ENCODE peak calls at places on chromosomes 7 and 10, in nine cellular contexts. One of them, this sample, is unnamed.

GRCh38 chr7:33379891-33380525 is 250.6 kb downstream of the BBS9 start:
- DNase-seq in activated T-cell treated with anti-CD3 and anti-CD28 coated beads, Interleukin-2, amount 50 U/mL, for 72 hours: no peak
- DNase-seq in pancreas: no peak
- DNase-seq in aorta: no peak
- DNase-seq in activated CD4-positive, alpha-beta memory T cell treated with anti-CD3 and anti-CD28 coated beads, Interleukin-2, amount 10 ng/mL, durations not matched to agents 7 days and 5 days: no peak
- DNase-seq in CD8-positive, alpha-beta memory T cell: no peak
- DNase-seq in Right ventricle myocardium superior: no peak
- DNase-seq in AG08395: no peak
- DNase-seq in stimulated activated CD4-positive, alpha-beta T cell treated with anti-CD3 and anti-CD28 coated beads, Interleukin-15, amount 100 ng/mL, for 1 hour: no peak
- DNase-seq in this sample: no peak

GRCh38 chr10:91251430-91252056 is 31.1 kb downstream of the PCGF5 start:
- DNase-seq in activated T-cell treated with anti-CD3 and anti-CD28 coated beads, Interleukin-2, amount 50 U/mL, for 72 hours: peak; percentile 35
- DNase-seq in pancreas: peak; percentile 13
- DNase-seq in aorta: no peak
- DNase-seq in activated CD4-positive, alpha-beta memory T cell treated with anti-CD3 and anti-CD28 coated beads, Interleukin-2, amount 10 ng/mL, durations not matched to agents 7 days and 5 days: peak; percentile 58
- DNase-seq in CD8-positive, alpha-beta memory T cell: peak; percentile 51
- DNase-seq in Right ventricle myocardium superior: no peak
- DNase-seq in AG08395: peak; percentile 66
- DNase-seq in stimulated activated CD4-positive, alpha-beta T cell treated with anti-CD3 and anti-CD28 coated beads, Interleukin-15, amount 100 ng/mL, for 1 hour: peak; percentile 16
- DNase-seq in this sample: peak; percentile 48

GRCh38 chr10:178208-178607 is 43.0 kb downstream of the ZMYND11 start:
- DNase-seq in activated T-cell treated with anti-CD3 and anti-CD28 coated beads, Interleukin-2, amount 50 U/mL, for 72 hours: no peak
- DNase-seq in pancreas: no peak
- DNase-seq in aorta: no peak
- DNase-seq in activated CD4-positive, alpha-beta memory T cell treated with anti-CD3 and anti-CD28 coated beads, Interleukin-2, amount 10 ng/mL, durations not matched to agents 7 days and 5 days: no peak
- DNase-seq in CD8-positive, alpha-beta memory T cell: no peak
- DNase-seq in Right ventricle myocardium superior: no peak
- DNase-seq in AG08395: peak; percentile 47
- DNase-seq in stimulated activated CD4-positive, alpha-beta T cell treated with anti-CD3 and anti-CD28 coated beads, Interleukin-15, amount 100 ng/mL, for 1 hour: no peak
- DNase-seq in this sample: no peak

GRCh38 chr10:16944081-16944922 is 127.1 kb upstream of the RSU1 start:
- DNase-seq in activated T-cell treated with anti-CD3 and anti-CD28 coated beads, Interleukin-2, amount 50 U/mL, for 72 hours: no peak
- DNase-seq in pancreas: no peak
- DNase-seq in aorta: no peak
- DNase-seq in activated CD4-positive, alpha-beta memory T cell treated with anti-CD3 and anti-CD28 coated beads, Interleukin-2, amount 10 ng/mL, durations not matched to agents 7 days and 5 days: no peak
- DNase-seq in CD8-positive, alpha-beta memory T cell: no peak
- DNase-seq in Right ventricle myocardium superior: no peak
- DNase-seq in AG08395: peak; percentile 81
- DNase-seq in stimulated activated CD4-positive, alpha-beta T cell treated with anti-CD3 and anti-CD28 coated beads, Interleukin-15, amount 100 ng/mL, for 1 hour: no peak
- DNase-seq in this sample: no peak

GRCh38 chr7:39880556-39880955 is 69.5 kb upstream of the CDK13 start:
- DNase-seq in activated T-cell treated with anti-CD3 and anti-CD28 coated beads, Interleukin-2, amount 50 U/mL, for 72 hours: no peak
- DNase-seq in pancreas: no peak
- DNase-seq in aorta: no peak
- DNase-seq in activated CD4-positive, alpha-beta memory T cell treated with anti-CD3 and anti-CD28 coated beads, Interleukin-2, amount 10 ng/mL, durations not matched to agents 7 days and 5 days: no peak
- DNase-seq in CD8-positive, alpha-beta memory T cell: no peak
- DNase-seq in Right ventricle myocardium superior: no peak
- DNase-seq in AG08395: peak; percentile 41
- DNase-seq in stimulated activated CD4-positive, alpha-beta T cell treated with anti-CD3 and anti-CD28 coated beads, Interleukin-15, amount 100 ng/mL, for 1 hour: no peak
- DNase-seq in this sample: no peak

GRCh38 chr7:2211926-2212325 is 20.8 kb downstream of the MAD1L1 start:
- DNase-seq in activated T-cell treated with anti-CD3 and anti-CD28 coated beads, Interleukin-2, amount 50 U/mL, for 72 hours: no peak
- DNase-seq in pancreas: no peak
- DNase-seq in aorta: no peak
- DNase-seq in activated CD4-positive, alpha-beta memory T cell treated with anti-CD3 and anti-CD28 coated beads, Interleukin-2, amount 10 ng/mL, durations not matched to agents 7 days and 5 days: no peak
- DNase-seq in CD8-positive, alpha-beta memory T cell: no peak
- DNase-seq in Right ventricle myocardium superior: peak; percentile 26
- DNase-seq in AG08395: no peak
- DNase-seq in stimulated activated CD4-positive, alpha-beta T cell treated with anti-CD3 and anti-CD28 coated beads, Interleukin-15, amount 100 ng/mL, for 1 hour: no peak
- DNase-seq in this sample: no peak

GRCh38 chr10:3780056-3780765 is 4.8 kb downstream of the KLF6 start:
- DNase-seq in activated T-cell treated with anti-CD3 and anti-CD28 coated beads, Interleukin-2, amount 50 U/mL, for 72 hours: no peak
- DNase-seq in pancreas: no peak
- DNase-seq in aorta: peak; percentile 58
- DNase-seq in activated CD4-positive, alpha-beta memory T cell treated with anti-CD3 and anti-CD28 coated beads, Interleukin-2, amount 10 ng/mL, durations not matched to agents 7 days and 5 days: no peak
- DNase-seq in CD8-positive, alpha-beta memory T cell: no peak
- DNase-seq in Right ventricle myocardium superior: no peak
- DNase-seq in AG08395: peak; percentile 35
- DNase-seq in stimulated activated CD4-positive, alpha-beta T cell treated with anti-CD3 and anti-CD28 coated beads, Interleukin-15, amount 100 ng/mL, for 1 hour: no peak
- DNase-seq in this sample: no peak

GRCh38 chr7:77330169-77330882 is 85.8 kb downstream of the GSAP start:
- DNase-seq in activated T-cell treated with anti-CD3 and anti-CD28 coated beads, Interleukin-2, amount 50 U/mL, for 72 hours: peak; percentile 28
- DNase-seq in pancreas: no peak
- DNase-seq in aorta: no peak
- DNase-seq in activated CD4-positive, alpha-beta memory T cell treated with anti-CD3 and anti-CD28 coated beads, Interleukin-2, amount 10 ng/mL, durations not matched to agents 7 days and 5 days: no peak
- DNase-seq in CD8-positive, alpha-beta memory T cell: no peak
- DNase-seq in Right ventricle myocardium superior: no peak
- DNase-seq in AG08395: no peak
- DNase-seq in stimulated activated CD4-positive, alpha-beta T cell treated with anti-CD3 and anti-CD28 coated beads, Interleukin-15, amount 100 ng/mL, for 1 hour: no peak
- DNase-seq in this sample: no peak

GRCh38 chr7:7237978-7238267 is 55.6 kb downstream of the C1GALT1 start:
- DNase-seq in activated T-cell treated with anti-CD3 and anti-CD28 coated beads, Interleukin-2, amount 50 U/mL, for 72 hours: no peak
- DNase-seq in pancreas: no peak
- DNase-seq in aorta: no peak
- DNase-seq in activated CD4-positive, alpha-beta memory T cell treated with anti-CD3 and anti-CD28 coated beads, Interleukin-2, amount 10 ng/mL, durations not matched to agents 7 days and 5 days: no peak
- DNase-seq in CD8-positive, alpha-beta memory T cell: no peak
- DNase-seq in Right ventricle myocardium superior: no peak
- DNase-seq in AG08395: no peak
- DNase-seq in stimulated activated CD4-positive, alpha-beta T cell treated with anti-CD3 and anti-CD28 coated beads, Interleukin-15, amount 100 ng/mL, for 1 hour: no peak
- DNase-seq in this sample: no peak

GRCh38 chr7:6237730-6238129 is 34.7 kb downstream of the CYTH3 start:
- DNase-seq in activated T-cell treated with anti-CD3 and anti-CD28 coated beads, Interleukin-2, amount 50 U/mL, for 72 hours: no peak
- DNase-seq in pancreas: no peak
- DNase-seq in aorta: no peak
- DNase-seq in activated CD4-positive, alpha-beta memory T cell treated with anti-CD3 and anti-CD28 coated beads, Interleukin-2, amount 10 ng/mL, durations not matched to agents 7 days and 5 days: no peak
- DNase-seq in CD8-positive, alpha-beta memory T cell: no peak
- DNase-seq in Right ventricle myocardium superior: no peak
- DNase-seq in AG08395: no peak
- DNase-seq in stimulated activated CD4-positive, alpha-beta T cell treated with anti-CD3 and anti-CD28 coated beads, Interleukin-15, amount 100 ng/mL, for 1 hour: no peak
- DNase-seq in this sample: no peak

GRCh38 chr7:139542308-139543151 is 19.0 kb downstream of the CLEC2L start:
- DNase-seq in activated T-cell treated with anti-CD3 and anti-CD28 coated beads, Interleukin-2, amount 50 U/mL, for 72 hours: no peak
- DNase-seq in pancreas: no peak
- DNase-seq in aorta: no peak
- DNase-seq in activated CD4-positive, alpha-beta memory T cell treated with anti-CD3 and anti-CD28 coated beads, Interleukin-2, amount 10 ng/mL, durations not matched to agents 7 days and 5 days: no peak
- DNase-seq in CD8-positive, alpha-beta memory T cell: no peak
- DNase-seq in Right ventricle myocardium superior: no peak
- DNase-seq in AG08395: no peak
- DNase-seq in stimulated activated CD4-positive, alpha-beta T cell treated with anti-CD3 and anti-CD28 coated beads, Interleukin-15, amount 100 ng/mL, for 1 hour: no peak
- DNase-seq in this sample: no peak

GRCh38 chr7:25732771-25733217 is 419.2 kb upstream of the NFE2L3 start:
- DNase-seq in activated T-cell treated with anti-CD3 and anti-CD28 coated beads, Interleukin-2, amount 50 U/mL, for 72 hours: no peak
- DNase-seq in pancreas: no peak
- DNase-seq in aorta: no peak
- DNase-seq in activated CD4-positive, alpha-beta memory T cell treated with anti-CD3 and anti-CD28 coated beads, Interleukin-2, amount 10 ng/mL, durations not matched to agents 7 days and 5 days: no peak
- DNase-seq in CD8-positive, alpha-beta memory T cell: no peak
- DNase-seq in Right ventricle myocardium superior: no peak
- DNase-seq in AG08395: no peak
- DNase-seq in stimulated activated CD4-positive, alpha-beta T cell treated with anti-CD3 and anti-CD28 coated beads, Interleukin-15, amount 100 ng/mL, for 1 hour: no peak
- DNase-seq in this sample: no peak

GRCh38 chr10:88819290-88819689 is 16.8 kb downstream of the LIPM start:
- DNase-seq in activated T-cell treated with anti-CD3 and anti-CD28 coated beads, Interleukin-2, amount 50 U/mL, for 72 hours: no peak
- DNase-seq in pancreas: no peak
- DNase-seq in aorta: no peak
- DNase-seq in activated CD4-positive, alpha-beta memory T cell treated with anti-CD3 and anti-CD28 coated beads, Interleukin-2, amount 10 ng/mL, durations not matched to agents 7 days and 5 days: no peak
- DNase-seq in CD8-positive, alpha-beta memory T cell: no peak
- DNase-seq in Right ventricle myocardium superior: no peak
- DNase-seq in AG08395: peak; percentile 17
- DNase-seq in stimulated activated CD4-positive, alpha-beta T cell treated with anti-CD3 and anti-CD28 coated beads, Interleukin-15, amount 100 ng/mL, for 1 hour: no peak
- DNase-seq in this sample: no peak

GRCh38 chr7:41134242-41134872 is 568.5 kb downstream of the INHBA start:
- DNase-seq in activated T-cell treated with anti-CD3 and anti-CD28 coated beads, Interleukin-2, amount 50 U/mL, for 72 hours: no peak
- DNase-seq in pancreas: no peak
- DNase-seq in aorta: no peak
- DNase-seq in activated CD4-positive, alpha-beta memory T cell treated with anti-CD3 and anti-CD28 coated beads, Interleukin-2, amount 10 ng/mL, durations not matched to agents 7 days and 5 days: no peak
- DNase-seq in CD8-positive, alpha-beta memory T cell: no peak
- DNase-seq in Right ventricle myocardium superior: no peak
- DNase-seq in AG08395: peak; percentile 41
- DNase-seq in stimulated activated CD4-positive, alpha-beta T cell treated with anti-CD3 and anti-CD28 coated beads, Interleukin-15, amount 100 ng/mL, for 1 hour: no peak
- DNase-seq in this sample: no peak

GRCh38 chr7:106952658-106953231 is 87.7 kb downstream of the PIK3CG start:
- DNase-seq in activated T-cell treated with anti-CD3 and anti-CD28 coated beads, Interleukin-2, amount 50 U/mL, for 72 hours: no peak
- DNase-seq in pancreas: no peak
- DNase-seq in aorta: peak; percentile 68
- DNase-seq in activated CD4-positive, alpha-beta memory T cell treated with anti-CD3 and anti-CD28 coated beads, Interleukin-2, amount 10 ng/mL, durations not matched to agents 7 days and 5 days: no peak
- DNase-seq in CD8-positive, alpha-beta memory T cell: no peak
- DNase-seq in Right ventricle myocardium superior: peak; percentile 59
- DNase-seq in AG08395: no peak
- DNase-seq in stimulated activated CD4-positive, alpha-beta T cell treated with anti-CD3 and anti-CD28 coated beads, Interleukin-15, amount 100 ng/mL, for 1 hour: no peak
- DNase-seq in this sample: no peak

GRCh38 chr10:24114561-24114960 is 94.4 kb upstream of the KIAA1217 start:
- DNase-seq in activated T-cell treated with anti-CD3 and anti-CD28 coated beads, Interleukin-2, amount 50 U/mL, for 72 hours: no peak
- DNase-seq in pancreas: no peak
- DNase-seq in aorta: no peak
- DNase-seq in activated CD4-positive, alpha-beta memory T cell treated with anti-CD3 and anti-CD28 coated beads, Interleukin-2, amount 10 ng/mL, durations not matched to agents 7 days and 5 days: no peak
- DNase-seq in CD8-positive, alpha-beta memory T cell: no peak
- DNase-seq in Right ventricle myocardium superior: no peak
- DNase-seq in AG08395: no peak
- DNase-seq in stimulated activated CD4-positive, alpha-beta T cell treated with anti-CD3 and anti-CD28 coated beads, Interleukin-15, amount 100 ng/mL, for 1 hour: no peak
- DNase-seq in this sample: no peak

GRCh38 chr10:42937048-42937447 is 139.8 kb upstream of the RET start:
- DNase-seq in activated T-cell treated with anti-CD3 and anti-CD28 coated beads, Interleukin-2, amount 50 U/mL, for 72 hours: no peak
- DNase-seq in pancreas: no peak
- DNase-seq in aorta: no peak
- DNase-seq in activated CD4-positive, alpha-beta memory T cell treated with anti-CD3 and anti-CD28 coated beads, Interleukin-2, amount 10 ng/mL, durations not matched to agents 7 days and 5 days: no peak
- DNase-seq in CD8-positive, alpha-beta memory T cell: no peak
- DNase-seq in Right ventricle myocardium superior: no peak
- DNase-seq in AG08395: no peak
- DNase-seq in stimulated activated CD4-positive, alpha-beta T cell treated with anti-CD3 and anti-CD28 coated beads, Interleukin-15, amount 100 ng/mL, for 1 hour: no peak
- DNase-seq in this sample: no peak

GRCh38 chr10:133465950-133466474 is 12.3 kb downstream of the SCART1 start:
- DNase-seq in activated T-cell treated with anti-CD3 and anti-CD28 coated beads, Interleukin-2, amount 50 U/mL, for 72 hours: no peak
- DNase-seq in pancreas: no peak
- DNase-seq in aorta: no peak
- DNase-seq in activated CD4-positive, alpha-beta memory T cell treated with anti-CD3 and anti-CD28 coated beads, Interleukin-2, amount 10 ng/mL, durations not matched to agents 7 days and 5 days: no peak
- DNase-seq in CD8-positive, alpha-beta memory T cell: no peak
- DNase-seq in Right ventricle myocardium superior: no peak
- DNase-seq in AG08395: no peak
- DNase-seq in stimulated activated CD4-positive, alpha-beta T cell treated with anti-CD3 and anti-CD28 coated beads, Interleukin-15, amount 100 ng/mL, for 1 hour: no peak
- DNase-seq in this sample: peak; percentile 28

GRCh38 chr7:74325230-74325565 is 36.0 kb downstream of the CLIP2 start:
- DNase-seq in activated T-cell treated with anti-CD3 and anti-CD28 coated beads, Interleukin-2, amount 50 U/mL, for 72 hours: no peak
- DNase-seq in pancreas: no peak
- DNase-seq in aorta: no peak
- DNase-seq in activated CD4-positive, alpha-beta memory T cell treated with anti-CD3 and anti-CD28 coated beads, Interleukin-2, amount 10 ng/mL, durations not matched to agents 7 days and 5 days: no peak
- DNase-seq in CD8-positive, alpha-beta memory T cell: no peak
- DNase-seq in Right ventricle myocardium superior: no peak
- DNase-seq in AG08395: no peak
- DNase-seq in stimulated activated CD4-positive, alpha-beta T cell treated with anti-CD3 and anti-CD28 coated beads, Interleukin-15, amount 100 ng/mL, for 1 hour: no peak
- DNase-seq in this sample: no peak

GRCh38 chr10:75283150-75284096 is 47.7 kb upstream of the COMTD1 start:
- DNase-seq in activated T-cell treated with anti-CD3 and anti-CD28 coated beads, Interleukin-2, amount 50 U/mL, for 72 hours: no peak
- DNase-seq in pancreas: peak; percentile 56
- DNase-seq in aorta: no peak
- DNase-seq in activated CD4-positive, alpha-beta memory T cell treated with anti-CD3 and anti-CD28 coated beads, Interleukin-2, amount 10 ng/mL, durations not matched to agents 7 days and 5 days: no peak
- DNase-seq in CD8-positive, alpha-beta memory T cell: no peak
- DNase-seq in Right ventricle myocardium superior: no peak
- DNase-seq in AG08395: peak; percentile 86
- DNase-seq in stimulated activated CD4-positive, alpha-beta T cell treated with anti-CD3 and anti-CD28 coated beads, Interleukin-15, amount 100 ng/mL, for 1 hour: no peak
- DNase-seq in this sample: peak; percentile 61

GRCh38 chr10:1589257-1589656 is 148.1 kb downstream of the ADARB2 start:
- DNase-seq in activated T-cell treated with anti-CD3 and anti-CD28 coated beads, Interleukin-2, amount 50 U/mL, for 72 hours: no peak
- DNase-seq in pancreas: no peak
- DNase-seq in aorta: no peak
- DNase-seq in activated CD4-positive, alpha-beta memory T cell treated with anti-CD3 and anti-CD28 coated beads, Interleukin-2, amount 10 ng/mL, durations not matched to agents 7 days and 5 days: no peak
- DNase-seq in CD8-positive, alpha-beta memory T cell: no peak
- DNase-seq in Right ventricle myocardium superior: no peak
- DNase-seq in AG08395: no peak
- DNase-seq in stimulated activated CD4-positive, alpha-beta T cell treated with anti-CD3 and anti-CD28 coated beads, Interleukin-15, amount 100 ng/mL, for 1 hour: no peak
- DNase-seq in this sample: no peak

GRCh38 chr7:68730194-68730593 is 868.1 kb upstream of the AUTS2 start:
- DNase-seq in activated T-cell treated with anti-CD3 and anti-CD28 coated beads, Interleukin-2, amount 50 U/mL, for 72 hours: no peak
- DNase-seq in pancreas: no peak
- DNase-seq in aorta: no peak
- DNase-seq in activated CD4-positive, alpha-beta memory T cell treated with anti-CD3 and anti-CD28 coated beads, Interleukin-2, amount 10 ng/mL, durations not matched to agents 7 days and 5 days: no peak
- DNase-seq in CD8-positive, alpha-beta memory T cell: no peak
- DNase-seq in Right ventricle myocardium superior: no peak
- DNase-seq in AG08395: no peak
- DNase-seq in stimulated activated CD4-positive, alpha-beta T cell treated with anti-CD3 and anti-CD28 coated beads, Interleukin-15, amount 100 ng/mL, for 1 hour: no peak
- DNase-seq in this sample: no peak

GRCh38 chr7:149772821-149773425 is 465 bp downstream of the ZNF467 start:
- DNase-seq in activated T-cell treated with anti-CD3 and anti-CD28 coated beads, Interleukin-2, amount 50 U/mL, for 72 hours: peak; percentile 42
- DNase-seq in pancreas: peak; percentile 39
- DNase-seq in aorta: peak; percentile 69
- DNase-seq in activated CD4-positive, alpha-beta memory T cell treated with anti-CD3 and anti-CD28 coated beads, Interleukin-2, amount 10 ng/mL, durations not matched to agents 7 days and 5 days: peak; percentile 31
- DNase-seq in CD8-positive, alpha-beta memory T cell: peak; percentile 20
- DNase-seq in Right ventricle myocardium superior: peak; percentile 68
- DNase-seq in AG08395: no peak
- DNase-seq in stimulated activated CD4-positive, alpha-beta T cell treated with anti-CD3 and anti-CD28 coated beads, Interleukin-15, amount 100 ng/mL, for 1 hour: no peak
- DNase-seq in this sample: no peak

GRCh38 chr7:14606101-14606500 is 296.4 kb downstream of the DGKB start:
- DNase-seq in activated T-cell treated with anti-CD3 and anti-CD28 coated beads, Interleukin-2, amount 50 U/mL, for 72 hours: no peak
- DNase-seq in pancreas: no peak
- DNase-seq in aorta: no peak
- DNase-seq in activated CD4-positive, alpha-beta memory T cell treated with anti-CD3 and anti-CD28 coated beads, Interleukin-2, amount 10 ng/mL, durations not matched to agents 7 days and 5 days: no peak
- DNase-seq in CD8-positive, alpha-beta memory T cell: no peak
- DNase-seq in Right ventricle myocardium superior: no peak
- DNase-seq in AG08395: peak; percentile 11
- DNase-seq in stimulated activated CD4-positive, alpha-beta T cell treated with anti-CD3 and anti-CD28 coated beads, Interleukin-15, amount 100 ng/mL, for 1 hour: no peak
- DNase-seq in this sample: no peak

GRCh38 chr10:59894114-59894513 is 12.2 kb downstream of the CCDC6 start:
- DNase-seq in activated T-cell treated with anti-CD3 and anti-CD28 coated beads, Interleukin-2, amount 50 U/mL, for 72 hours: no peak
- DNase-seq in pancreas: peak; percentile 70
- DNase-seq in aorta: peak; percentile 79
- DNase-seq in activated CD4-positive, alpha-beta memory T cell treated with anti-CD3 and anti-CD28 coated beads, Interleukin-2, amount 10 ng/mL, durations not matched to agents 7 days and 5 days: no peak
- DNase-seq in CD8-positive, alpha-beta memory T cell: no peak
- DNase-seq in Right ventricle myocardium superior: peak; percentile 57
- DNase-seq in AG08395: peak; percentile 85
- DNase-seq in stimulated activated CD4-positive, alpha-beta T cell treated with anti-CD3 and anti-CD28 coated beads, Interleukin-15, amount 100 ng/mL, for 1 hour: no peak
- DNase-seq in this sample: no peak

GRCh38 chr10:88791924-88792323 is 10.6 kb upstream of the LIPM start:
- DNase-seq in activated T-cell treated with anti-CD3 and anti-CD28 coated beads, Interleukin-2, amount 50 U/mL, for 72 hours: no peak
- DNase-seq in pancreas: no peak
- DNase-seq in aorta: no peak
- DNase-seq in activated CD4-positive, alpha-beta memory T cell treated with anti-CD3 and anti-CD28 coated beads, Interleukin-2, amount 10 ng/mL, durations not matched to agents 7 days and 5 days: no peak
- DNase-seq in CD8-positive, alpha-beta memory T cell: no peak
- DNase-seq in Right ventricle myocardium superior: no peak
- DNase-seq in AG08395: peak; percentile 33
- DNase-seq in stimulated activated CD4-positive, alpha-beta T cell treated with anti-CD3 and anti-CD28 coated beads, Interleukin-15, amount 100 ng/mL, for 1 hour: no peak
- DNase-seq in this sample: no peak

GRCh38 chr10:52755297-52756062 is 17.1 kb downstream of the MBL2 start:
- DNase-seq in activated T-cell treated with anti-CD3 and anti-CD28 coated beads, Interleukin-2, amount 50 U/mL, for 72 hours: no peak
- DNase-seq in pancreas: no peak
- DNase-seq in aorta: no peak
- DNase-seq in activated CD4-positive, alpha-beta memory T cell treated with anti-CD3 and anti-CD28 coated beads, Interleukin-2, amount 10 ng/mL, durations not matched to agents 7 days and 5 days: no peak
- DNase-seq in CD8-positive, alpha-beta memory T cell: no peak
- DNase-seq in Right ventricle myocardium superior: no peak
- DNase-seq in AG08395: peak; percentile 66
- DNase-seq in stimulated activated CD4-positive, alpha-beta T cell treated with anti-CD3 and anti-CD28 coated beads, Interleukin-15, amount 100 ng/mL, for 1 hour: no peak
- DNase-seq in this sample: no peak

GRCh38 chr10:103890194-103890658 is 27.8 kb downstream of the STN1 start:
- DNase-seq in activated T-cell treated with anti-CD3 and anti-CD28 coated beads, Interleukin-2, amount 50 U/mL, for 72 hours: peak; percentile 34
- DNase-seq in pancreas: peak; percentile 68
- DNase-seq in aorta: no peak
- DNase-seq in activated CD4-positive, alpha-beta memory T cell treated with anti-CD3 and anti-CD28 coated beads, Interleukin-2, amount 10 ng/mL, durations not matched to agents 7 days and 5 days: peak; percentile 48
- DNase-seq in CD8-positive, alpha-beta memory T cell: no peak
- DNase-seq in Right ventricle myocardium superior: no peak
- DNase-seq in AG08395: no peak
- DNase-seq in stimulated activated CD4-positive, alpha-beta T cell treated with anti-CD3 and anti-CD28 coated beads, Interleukin-15, amount 100 ng/mL, for 1 hour: no peak
- DNase-seq in this sample: no peak

GRCh38 chr7:68425377-68425776 is 1172.9 kb upstream of the AUTS2 start:
- DNase-seq in activated T-cell treated with anti-CD3 and anti-CD28 coated beads, Interleukin-2, amount 50 U/mL, for 72 hours: no peak
- DNase-seq in pancreas: no peak
- DNase-seq in aorta: no peak
- DNase-seq in activated CD4-positive, alpha-beta memory T cell treated with anti-CD3 and anti-CD28 coated beads, Interleukin-2, amount 10 ng/mL, durations not matched to agents 7 days and 5 days: no peak
- DNase-seq in CD8-positive, alpha-beta memory T cell: no peak
- DNase-seq in Right ventricle myocardium superior: no peak
- DNase-seq in AG08395: no peak
- DNase-seq in stimulated activated CD4-positive, alpha-beta T cell treated with anti-CD3 and anti-CD28 coated beads, Interleukin-15, amount 100 ng/mL, for 1 hour: no peak
- DNase-seq in this sample: no peak

GRCh38 chr7:41777894-41778596 is 75.2 kb upstream of the INHBA start:
- DNase-seq in activated T-cell treated with anti-CD3 and anti-CD28 coated beads, Interleukin-2, amount 50 U/mL, for 72 hours: no peak
- DNase-seq in pancreas: no peak
- DNase-seq in aorta: no peak
- DNase-seq in activated CD4-positive, alpha-beta memory T cell treated with anti-CD3 and anti-CD28 coated beads, Interleukin-2, amount 10 ng/mL, durations not matched to agents 7 days and 5 days: no peak
- DNase-seq in CD8-positive, alpha-beta memory T cell: no peak
- DNase-seq in Right ventricle myocardium superior: no peak
- DNase-seq in AG08395: no peak
- DNase-seq in stimulated activated CD4-positive, alpha-beta T cell treated with anti-CD3 and anti-CD28 coated beads, Interleukin-15, amount 100 ng/mL, for 1 hour: no peak
- DNase-seq in this sample: no peak

GRCh38 chr7:3157541-3158287 is 114.0 kb upstream of the CARD11 start:
- DNase-seq in activated T-cell treated with anti-CD3 and anti-CD28 coated beads, Interleukin-2, amount 50 U/mL, for 72 hours: no peak
- DNase-seq in pancreas: no peak
- DNase-seq in aorta: peak; percentile 30
- DNase-seq in activated CD4-positive, alpha-beta memory T cell treated with anti-CD3 and anti-CD28 coated beads, Interleukin-2, amount 10 ng/mL, durations not matched to agents 7 days and 5 days: no peak
- DNase-seq in CD8-positive, alpha-beta memory T cell: no peak
- DNase-seq in Right ventricle myocardium superior: no peak
- DNase-seq in AG08395: no peak
- DNase-seq in stimulated activated CD4-positive, alpha-beta T cell treated with anti-CD3 and anti-CD28 coated beads, Interleukin-15, amount 100 ng/mL, for 1 hour: no peak
- DNase-seq in this sample: no peak

This sample was measured in mesothelial cell of epicardium.